ENCODE peak calls at places on chromosomes 4 and X, in nine cellular contexts. U is esophagus squamous epithelium, T is adrenal gland, K is fibroblast of villous mesenchyme, Q is dorsolateral prefrontal cortex, V is epithelial cell of esophagus, E is cardiac fibroblast, J is left ventricle myocardium inferior, I is kidney. L is an unnamed sample.

GRCh38 chrX:38561126-38561868 is at the start of gene TSPAN7:
- DNase-seq in U (peak; percentile 3), T (peak; percentile 92), K (peak; percentile 33), Q (peak; percentile 79), V (peak; percentile 68), E (peak; percentile 69), J (peak; percentile 84), I (peak; percentile 90), L (peak; percentile 82)

GRCh38 chrX:68822641-68823410 is 6.0 kb upstream of the EFNB1 start:
- DNase-seq in U (no peak), T (peak; percentile 68), K (peak; percentile 65), Q (no peak), V (peak; percentile 58), E (peak; percentile 77), J (peak; percentile 38), I (peak; percentile 81), L (peak; percentile 62)

GRCh38 chr4:69064391-69064790 is 31.9 kb upstream of the UGT2B7 start:
- DNase-seq in U (no peak), T (no peak), K (no peak), Q (no peak), V (no peak), E (no peak), J (no peak), I (no peak), L (no peak)

GRCh38 chr4:1683371-1683902 is 676 bp downstream of the FAM53A start:
- DNase-seq in U (no peak), T (peak; percentile 85), K (peak; percentile 73), Q (peak; percentile 26), V (peak; percentile 72), E (peak; percentile 81), J (no peak), I (peak; percentile 83), L (no peak)

GRCh38 chr4:3324093-3324815 is 31.4 kb downstream of the RGS12 start:
- DNase-seq in U (no peak), T (peak; percentile 39), K (no peak), Q (no peak), V (no peak), E (no peak), J (no peak), I (peak; percentile 32), L (no peak)

GRCh38 chrX:87578978-87579377 is 61.4 kb downstream of the KLHL4 start:
- DNase-seq in U (no peak), T (no peak), K (no peak), Q (no peak), V (peak; percentile 0), E (peak; percentile 27), J (no peak), I (no peak), L (no peak)

GRCh38 chrX:154459843-154460242 is 1.8 kb downstream of the PLXNA3 start:
- DNase-seq in U (no peak), T (no peak), K (no peak), Q (no peak), V (no peak), E (no peak), J (no peak), I (peak; percentile 68), L (no peak)

GRCh38 chr4:77418333-77418732 is 187.3 kb upstream of the CXCL13 start:
- DNase-seq in U (no peak), T (no peak), K (peak; percentile 4), Q (no peak), V (peak; percentile 56), E (peak; percentile 20), J (no peak), I (no peak), L (no peak)

GRCh38 chrX:63686878-63687714 is 97.9 kb downstream of the ARHGEF9 start:
- DNase-seq in U (no peak), T (no peak), K (peak; percentile 38), Q (no peak), V (peak; percentile 41), E (peak; percentile 64), J (no peak), I (no peak), L (no peak)

GRCh38 chrX:37779857-37780256 is at the start of gene CYBB:
- DNase-seq in U (no peak), T (no peak), K (no peak), Q (no peak), V (no peak), E (no peak), J (no peak), I (no peak), L (no peak)

GRCh38 chr4:122775039-122775438 is 42.5 kb downstream of the BBS12 start:
- DNase-seq in U (no peak), T (no peak), K (no peak), Q (no peak), V (no peak), E (no peak), J (no peak), I (no peak), L (no peak)

GRCh38 chr4:128854433-128854832 is 44.9 kb downstream of the JADE1 start:
- DNase-seq in U (no peak), T (no peak), K (peak; percentile 62), Q (no peak), V (no peak), E (peak; percentile 39), J (no peak), I (no peak), L (no peak)

GRCh38 chr4:71558248-71558647 is 219.4 kb downstream of the SLC4A4 start:
- DNase-seq in U (no peak), T (no peak), K (no peak), Q (no peak), V (no peak), E (no peak), J (no peak), I (no peak), L (no peak)

GRCh38 chr4:26010266-26010665 is 96.2 kb downstream of the SMIM20 start:
- DNase-seq in U (no peak), T (no peak), K (no peak), Q (no peak), V (no peak), E (no peak), J (no peak), I (no peak), L (no peak)

GRCh38 chr4:41525129-41525528 is 12.8 kb upstream of the LIMCH1 start:
- DNase-seq in U (no peak), T (no peak), K (peak; percentile 42), Q (no peak), V (peak; percentile 70), E (peak; percentile 86), J (no peak), I (no peak), L (no peak)

GRCh38 chrX:9899640-9900075 is 67.5 kb upstream of the CLDN34 start:
- DNase-seq in U (no peak), T (peak; percentile 61), K (peak; percentile 85), Q (peak; percentile 38), V (no peak), E (peak; percentile 62), J (no peak), I (no peak), L (no peak)

GRCh38 chr4:1570291-1571164 is 113.6 kb downstream of the FAM53A start:
- DNase-seq in U (no peak), T (no peak), K (no peak), Q (no peak), V (no peak), E (no peak), J (no peak), I (peak; percentile 54), L (no peak)

GRCh38 chrX:51641421-51642021 is 22.8 kb upstream of the CENPVL3 start:
- DNase-seq in U (no peak), T (peak; percentile 51), K (peak; percentile 54), Q (peak; percentile 10), V (peak; percentile 58), E (peak; percentile 71), J (no peak), I (no peak), L (no peak)

GRCh38 chrX:11543249-11543648 is 122.5 kb downstream of the ARHGAP6 start:
- DNase-seq in U (no peak), T (no peak), K (no peak), Q (no peak), V (no peak), E (no peak), J (no peak), I (no peak), L (no peak)

GRCh38 chrX:57595381-57595811 is 3.6 kb downstream of the ZXDB start:
- DNase-seq in U (no peak), T (peak; percentile 51), K (peak; percentile 76), Q (no peak), V (peak; percentile 61), E (peak; percentile 85), J (no peak), I (no peak), L (peak; percentile 18)
- H3K4me3 ChIP-seq in U (peak overlapping the region; percentile 30), T (no peak overlapping the region), K (peak overlapping the region; percentile 37), Q (peak overlapping the region; percentile 14), V (peak overlapping the region; percentile 28), E (peak overlapping the region; percentile 47), J (peak overlapping the region; percentile 49), I (no peak overlapping the region), L (peak overlapping the region; percentile 16)

GRCh38 chr4:157977086-157977485 is 195.7 kb downstream of the GASK1B start:
- DNase-seq in U (no peak), T (no peak), K (no peak), Q (no peak), V (no peak), E (no peak), J (no peak), I (no peak), L (no peak)

GRCh38 chr4:157980158-157980557 is 192.7 kb downstream of the GASK1B start:
- DNase-seq in U (no peak), T (no peak), K (no peak), Q (no peak), V (no peak), E (no peak), J (no peak), I (no peak), L (no peak)

GRCh38 chr4:157984285-157984911 is 188.4 kb downstream of the GASK1B start:
- DNase-seq in U (no peak), T (no peak), K (no peak), Q (no peak), V (peak; percentile 62), E (no peak), J (no peak), I (no peak), L (no peak)

GRCh38 chr4:157983300-157983699 is 189.5 kb downstream of the GASK1B start:
- DNase-seq in U (no peak), T (no peak), K (no peak), Q (no peak), V (no peak), E (no peak), J (no peak), I (no peak), L (no peak)

GRCh38 chr4:157978680-157979361 is 194.0 kb downstream of the GASK1B start:
- DNase-seq in U (no peak), T (peak; percentile 72), K (peak; percentile 67), Q (peak; percentile 33), V (peak; percentile 68), E (peak; percentile 81), J (peak; percentile 29), I (no peak), L (peak; percentile 38)
- TF ChIP-seq CTCF in U (peak; percentile 31), T (peak; percentile 91), K (peak; percentile 85), Q (peak; percentile 80), V (peak; percentile 88), E (peak; percentile 75), J (peak; percentile 85), I (peak; percentile 69), L (peak; percentile 87)

GRCh38 chrX:23811135-23811781 is 28.3 kb downstream of the SAT1 start:
- DNase-seq in U (no peak), T (peak; percentile 52), K (no peak), Q (no peak), V (peak; percentile 55), E (peak; percentile 19), J (no peak), I (no peak), L (no peak)
- H3K4me3 ChIP-seq in U (no peak overlapping the region), T (no peak overlapping the region), K (no peak overlapping the region), Q (peak overlapping the region; percentile 39), V (no peak overlapping the region), E (no peak overlapping the region), J (peak overlapping the region; percentile 14), I (no peak overlapping the region), L (no peak overlapping the region)

GRCh38 chr4:94332983-94333590 is 9.5 kb downstream of the HPGDS start:
- DNase-seq in U (no peak), T (no peak), K (peak; percentile 12), Q (no peak), V (no peak), E (peak; percentile 20), J (no peak), I (no peak), L (no peak)
- TF ChIP-seq CTCF in U (no peak), T (no peak), K (peak; percentile 55), Q (no peak), V (peak; percentile 29), E (peak; percentile 35), J (peak; percentile 66), I (no peak), L (peak; percentile 61)